ENCODE peak calls at places on chromosomes 16 and 17, in eight cellular contexts. V, J, K, B, R, X, E and L are unnamed samples.

GRCh38 chr17:36940313-36941264 is 3.3 kb downstream of the LHX1 start:
- DNase-seq in B (no peak), E (no peak), K (no peak), J (no peak), V (no peak), X (no peak), R (peak; percentile 80), L (no peak)

GRCh38 chr16:73092236-73092781 is 44.4 kb upstream of the ZFHX3 start:
- DNase-seq in E (no peak), J (no peak), K (no peak), R (no peak), B (no peak), V (no peak), X (no peak), L (no peak)

GRCh38 chr17:78019367-78019975 is 61.0 kb downstream of the TNRC6C start:
- DNase-seq in J (no peak), V (no peak), X (no peak), R (no peak), K (peak; percentile 57), B (no peak), E (no peak), L (peak; percentile 44)

GRCh38 chr16:57743886-57744645 is 8.5 kb downstream of the KATNB1 start:
- DNase-seq in V (no peak), R (no peak), B (no peak), E (no peak), X (no peak), J (no peak), K (no peak), L (no peak)

GRCh38 chr17:350706-351435 is 1.7 kb downstream of the RPH3AL start:
- DNase-seq in K (peak; percentile 44), E (no peak), B (peak; percentile 41), R (peak; percentile 94), V (peak; percentile 82), J (peak; percentile 76), X (peak; percentile 82), L (peak; percentile 77)

GRCh38 chr16:89314357-89314756 is 96.9 kb downstream of the ZNF778 start:
- DNase-seq in R (no peak), K (peak; percentile 57), E (no peak), V (no peak), B (no peak), J (no peak), X (no peak), L (no peak)

GRCh38 chr16:85782476-85782875 is 16.9 kb downstream of the EMC8 start:
- DNase-seq in R (no peak), B (no peak), K (no peak), V (no peak), J (no peak), X (no peak), E (no peak), L (no peak)

GRCh38 chr17:50564916-50565315 is 4.4 kb downstream of the CACNA1G start:
- DNase-seq in V (no peak), J (no peak), B (peak; percentile 36), X (peak; percentile 81), R (peak; percentile 96), K (peak; percentile 37), E (no peak), L (no peak)

GRCh38 chr17:73342549-73343167 is 30.9 kb upstream of the CDC42EP4 start:
- DNase-seq in X (no peak), J (no peak), E (no peak), V (no peak), K (peak; percentile 38), B (no peak), R (no peak), L (peak; percentile 62)

GRCh38 chr16:65786916-65787315 is 579.6 kb upstream of the CDH5 start:
- DNase-seq in X (no peak), R (no peak), E (no peak), V (no peak), J (no peak), K (no peak), B (no peak), L (no peak)

GRCh38 chr16:64416232-64417010 is 705.4 kb downstream of the CDH11 start:
- DNase-seq in R (no peak), J (no peak), B (no peak), V (no peak), X (no peak), E (no peak), K (peak; percentile 9), L (peak; percentile 39)

GRCh38 chr17:9363440-9364350 is 211.9 kb downstream of the STX8 start:
- DNase-seq in B (no peak), R (no peak), J (no peak), K (peak; percentile 81), E (no peak), X (no peak), V (no peak), L (peak; percentile 84)

GRCh38 chr17:58315281-58315711 is 13.3 kb downstream of the TSPOAP1 start:
- DNase-seq in V (no peak), X (no peak), K (no peak), B (no peak), J (peak; percentile 5), R (peak; percentile 74), E (no peak), L (no peak)

GRCh38 chr17:53628011-53628410 is 194.7 kb upstream of the KIF2B start:
- DNase-seq in K (peak; percentile 56), J (no peak), E (peak; percentile 14), B (no peak), X (no peak), R (no peak), V (no peak), L (peak; percentile 78)

GRCh38 chr16:20899503-20900298 is 457 bp downstream of the DCUN1D3 start:
- DNase-seq in X (no peak), K (no peak), J (no peak), V (peak; percentile 59), B (no peak), R (peak; percentile 89), E (no peak), L (no peak)

GRCh38 chr16:17296412-17296811 is 174.3 kb downstream of the XYLT1 start:
- DNase-seq in B (no peak), V (no peak), R (no peak), X (no peak), K (no peak), J (no peak), E (no peak), L (no peak)

DNA sequence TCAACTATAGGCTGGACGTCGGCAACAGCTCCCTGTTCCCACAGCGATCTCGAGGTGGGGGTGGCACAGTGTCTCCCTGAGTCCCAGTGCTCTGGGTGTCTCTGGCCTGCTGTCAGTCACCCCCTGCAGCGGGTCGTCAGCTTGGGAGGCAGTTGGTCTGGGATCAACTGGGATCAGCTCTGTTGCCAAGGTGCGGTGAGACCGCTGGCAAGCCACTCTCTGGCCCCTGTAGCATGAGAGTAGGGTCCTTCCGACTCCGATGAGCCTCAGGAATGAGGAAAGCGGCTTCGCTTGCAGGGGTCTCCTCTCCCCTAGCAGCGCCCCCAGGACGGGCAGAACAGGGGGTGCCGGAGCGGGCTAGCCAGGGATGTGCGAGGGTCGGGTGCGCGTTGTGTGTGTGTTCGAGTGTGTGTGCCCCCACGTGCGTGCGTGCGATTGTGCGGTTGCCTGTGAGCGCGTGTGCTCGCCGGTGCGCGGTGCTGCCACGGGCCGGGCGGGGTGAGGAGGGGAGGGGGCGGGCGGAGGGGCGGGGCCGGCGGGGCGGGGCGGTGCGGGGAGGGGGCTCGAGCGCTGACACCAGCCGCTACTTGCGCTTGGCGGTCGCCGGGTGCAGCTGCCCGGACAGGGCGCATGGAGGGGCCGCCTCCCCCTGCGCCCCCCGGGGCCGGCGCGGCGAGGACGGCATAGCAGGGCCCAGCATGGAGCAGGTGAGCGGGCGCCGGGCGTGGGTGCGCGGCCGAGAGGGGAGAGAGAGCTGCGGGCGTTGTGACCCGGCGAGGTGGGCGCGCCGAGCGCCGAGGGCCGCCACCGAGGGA is 9.4 kb upstream of the ARHGAP23 start:
- DNase-seq in J (no peak), R (no peak), B (no peak), V (no peak), E (no peak), X (no peak), K (no peak), L (no peak)
- H3K4me3 ChIP-seq in J (peak overlapping the region; percentile 48), R (no peak overlapping the region), B (peak overlapping the region; percentile 54), V (peak overlapping the region; percentile 35), E (peak overlapping the region; percentile 21), X (peak overlapping the region; percentile 6), K (no peak overlapping the region), L (no peak overlapping the region)

GRCh38 chr17:17751996-17752821 is 71.0 kb downstream of the RAI1 start:
- DNase-seq in V (peak; percentile 97), E (no peak), R (peak; percentile 99), X (peak; percentile 96), B (peak; percentile 94), K (peak; percentile 96), J (peak; percentile 98), L (peak; percentile 82)
- TF ChIP-seq CTCF in V (peak; percentile 53), E (peak; percentile 13), R (no peak), X (peak; percentile 39), B (peak; percentile 33), K (no peak), J (no peak), L (peak; percentile 33)

GRCh38 chr17:7706631-7707354 is 1.8 kb downstream of the EFNB3 start:
- DNase-seq in K (no peak), E (no peak), R (no peak), B (no peak), X (no peak), J (no peak), V (no peak), L (no peak)

GRCh38 chr17:7702776-7703175 is 2.2 kb upstream of the EFNB3 start:
- DNase-seq in X (no peak), J (no peak), B (no peak), R (no peak), V (no peak), E (no peak), K (no peak), L (no peak)

GRCh38 chr17:7703584-7704574 is 1.1 kb upstream of the EFNB3 start:
- DNase-seq in E (no peak), V (peak; percentile 53), X (no peak), B (no peak), R (no peak), J (peak; percentile 29), K (peak; percentile 69), L (peak; percentile 70)

GRCh38 chr17:7705269-7706255 is 560 bp downstream of the EFNB3 start:
- DNase-seq in B (no peak), E (no peak), X (no peak), R (no peak), V (no peak), J (no peak), K (no peak), L (no peak)

DNA sequence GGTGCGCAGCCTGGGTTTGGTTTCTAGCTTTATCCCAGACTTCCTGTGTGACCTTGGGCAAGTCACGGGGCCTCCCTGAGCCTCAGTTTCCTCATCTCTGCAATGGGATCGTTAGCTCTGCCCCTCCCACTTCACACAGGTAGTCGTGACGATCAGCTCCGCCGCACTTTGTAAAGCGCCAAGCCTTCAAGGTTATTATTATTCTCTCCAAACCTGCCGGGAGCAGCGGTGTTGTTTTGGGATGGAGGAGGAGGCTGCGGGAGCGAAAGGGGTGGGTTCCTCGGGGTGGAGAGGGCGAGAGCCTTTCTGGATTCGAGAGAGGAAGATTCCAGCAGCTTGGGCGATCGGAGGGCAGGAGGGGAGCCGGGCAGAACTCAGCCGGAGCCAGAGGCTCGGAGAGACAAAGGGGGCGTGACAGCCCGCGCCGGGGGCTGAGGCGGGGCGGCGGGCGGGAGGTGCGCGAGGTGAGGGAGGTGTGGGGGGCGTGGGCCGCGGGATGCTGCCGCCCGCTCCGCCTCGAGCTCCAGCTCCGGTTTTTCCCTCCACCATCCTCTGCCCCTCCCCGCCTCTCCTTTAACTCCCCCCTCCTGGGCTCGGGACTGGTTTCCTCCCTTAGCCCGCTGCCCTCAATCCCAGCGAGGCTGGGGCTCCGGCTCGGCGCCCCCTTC is at the start of gene EFNB3:
- DNase-seq in K (peak; percentile 47), V (peak; percentile 39), B (no peak), J (no peak), R (no peak), X (no peak), E (no peak), L (no peak)
- H3K4me3 ChIP-seq in K (peak within 1 kb of the TSS; percentile 46), V (peak within 1 kb of the TSS; percentile 39), B (peak within 1 kb of the TSS; percentile 41), J (peak within 1 kb of the TSS; percentile 55), R (peak within 1 kb of the TSS; percentile 16), X (peak within 1 kb of the TSS; percentile 38), E (peak within 1 kb of the TSS; percentile 49), L (peak within 1 kb of the TSS; percentile 26)

GRCh38 chr17:4541328-4542002 is 13.7 kb downstream of the MYBBP1A start:
- DNase-seq in K (no peak), X (no peak), J (no peak), E (no peak), R (peak; percentile 82), V (peak; percentile 45), B (no peak), L (no peak)
- TF ChIP-seq CTCF in K (no peak), X (no peak), J (no peak), E (no peak), R (no peak), V (no peak), B (no peak), L (no peak)